ENCODE peak calls at places on chromosomes 3 and 15, in five cellular contexts. One of them, this sample, is unnamed. For H3K9me3, the result is how much of the 10 kb centered on the place peaks cover.

GRCh38 chr3:54969652-54970051 is 41.8 kb upstream of the LRTM1 start:
- DNase-seq in body of pancreas: no peak
- DNase-seq in right lobe of liver: no peak
- DNase-seq in adipocyte: no peak
- DNase-seq in NT2/D1: no peak
- DNase-seq in this sample: no peak

GRCh38 chr15:52078876-52079700 is 33.5 kb downstream of the BCL2L10 start:
- DNase-seq in body of pancreas: peak
- DNase-seq in right lobe of liver: peak
- DNase-seq in adipocyte: peak
- DNase-seq in NT2/D1: peak
- DNase-seq in this sample: peak

GRCh38 chr3:80998022-80998421 is 763.4 kb downstream of the GBE1 start:
- DNase-seq in body of pancreas: no peak
- DNase-seq in right lobe of liver: no peak
- DNase-seq in adipocyte: no peak
- DNase-seq in NT2/D1: no peak
- DNase-seq in this sample: no peak

GRCh38 chr15:74727727-74728126 is 2.4 kb upstream of the CYP1A1 start:
- DNase-seq in body of pancreas: no peak
- DNase-seq in right lobe of liver: no peak
- DNase-seq in adipocyte: no peak
- DNase-seq in NT2/D1: no peak
- DNase-seq in this sample: no peak

GRCh38 chr3:183224581-183224980 is 28.5 kb upstream of the B3GNT5 start:
- DNase-seq in body of pancreas: no peak
- DNase-seq in right lobe of liver: no peak
- DNase-seq in adipocyte: no peak
- DNase-seq in NT2/D1: no peak
- DNase-seq in this sample: no peak

GRCh38 chr3:196967412-196968232 is 1.0 kb downstream of the PIGZ start:
- DNase-seq in body of pancreas: no peak
- DNase-seq in right lobe of liver: no peak
- DNase-seq in adipocyte: no peak
- DNase-seq in NT2/D1: no peak
- DNase-seq in this sample: no peak

GRCh38 chr15:52183562-52184173 is 7.5 kb downstream of the GNB5 start:
- DNase-seq in body of pancreas: peak
- DNase-seq in right lobe of liver: no peak
- DNase-seq in adipocyte: peak
- DNase-seq in NT2/D1: no peak
- DNase-seq in this sample: no peak

GRCh38 chr15:28918141-28918983 is 32.6 kb downstream of the APBA2 start:
- DNase-seq in body of pancreas: no peak
- DNase-seq in right lobe of liver: no peak
- DNase-seq in adipocyte: no peak
- DNase-seq in NT2/D1: peak
- DNase-seq in this sample: no peak

GRCh38 chr3:153462550-153462949 is 300.5 kb downstream of the RAP2B start:
- DNase-seq in body of pancreas: no peak
- DNase-seq in right lobe of liver: no peak
- DNase-seq in adipocyte: no peak
- DNase-seq in NT2/D1: no peak
- DNase-seq in this sample: no peak

GRCh38 chr3:27533718-27534578 is 49.8 kb upstream of the SLC4A7 start:
- DNase-seq in body of pancreas: peak
- DNase-seq in right lobe of liver: no peak
- DNase-seq in adipocyte: peak
- DNase-seq in NT2/D1: peak
- DNase-seq in this sample: peak

DNA sequence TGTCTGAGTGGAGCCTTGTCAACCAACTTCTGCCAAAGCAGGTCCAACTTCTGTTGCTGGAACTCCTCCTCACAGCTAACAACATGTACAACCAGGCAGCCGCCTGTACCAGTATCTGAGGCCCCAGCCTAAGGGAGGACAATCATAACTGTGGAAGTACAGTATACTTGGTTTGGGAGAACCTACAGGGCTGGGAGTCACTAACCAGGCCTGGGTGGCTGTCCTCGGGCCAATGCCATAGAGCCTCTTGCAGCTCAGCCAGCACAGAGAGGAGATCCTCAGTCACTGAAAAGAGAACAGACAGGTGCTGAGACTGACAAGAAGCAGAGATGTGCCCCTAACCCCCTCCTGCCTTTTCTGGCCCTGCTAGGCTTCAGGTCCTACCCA is 1.2 kb downstream of the DALRD3 start:
- DNase-seq in body of pancreas: no peak
- DNase-seq in right lobe of liver: no peak
- DNase-seq in adipocyte: no peak
- DNase-seq in NT2/D1: no peak
- DNase-seq in this sample: no peak
- H3K4me3 ChIP-seq in body of pancreas: no peak
- H3K4me3 ChIP-seq in right lobe of liver: peak
- H3K4me3 ChIP-seq in adipocyte: peak
- H3K4me3 ChIP-seq in NT2/D1: peak
- H3K4me3 ChIP-seq in this sample: peak

DNA sequence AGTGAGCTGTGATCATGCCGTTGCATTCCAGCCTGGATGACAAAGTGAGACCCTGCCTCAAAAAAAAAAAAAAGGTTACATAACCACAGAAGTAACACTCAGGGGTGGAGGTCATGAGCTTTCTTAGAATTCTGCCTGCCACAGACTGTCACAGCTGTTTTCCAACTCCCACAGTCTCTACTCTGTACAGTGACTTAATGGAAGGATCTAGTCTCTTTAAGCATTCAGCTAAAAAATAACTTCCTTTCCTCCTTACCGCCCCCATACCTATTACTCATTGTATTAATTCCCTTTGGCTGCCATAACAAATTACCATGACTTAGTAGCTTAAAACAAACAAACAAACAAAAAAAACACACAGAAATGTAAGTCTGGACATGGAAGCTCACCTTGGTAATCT is 99.6 kb upstream of the UBE2E1 start:
- DNase-seq in body of pancreas: no peak
- DNase-seq in right lobe of liver: no peak
- DNase-seq in adipocyte: no peak
- DNase-seq in NT2/D1: no peak
- DNase-seq in this sample: no peak
- H3K9me3 ChIP-seq in body of pancreas: under half
- H3K9me3 ChIP-seq in right lobe of liver: under half
- H3K9me3 ChIP-seq in adipocyte: under half
- H3K9me3 ChIP-seq in NT2/D1: under half
- H3K9me3 ChIP-seq in this sample: under half

GRCh38 chr15:40893019-40893723 is 1.1 kb upstream of the VPS18 start:
- DNase-seq in body of pancreas: no peak
- DNase-seq in right lobe of liver: no peak
- DNase-seq in adipocyte: no peak
- DNase-seq in NT2/D1: no peak
- DNase-seq in this sample: no peak
- H3K4me3 ChIP-seq in body of pancreas: no peak
- H3K4me3 ChIP-seq in right lobe of liver: no peak
- H3K4me3 ChIP-seq in adipocyte: no peak
- H3K4me3 ChIP-seq in NT2/D1: no peak
- H3K4me3 ChIP-seq in this sample: no peak

GRCh38 chr3:193563999-193564398 is 9.3 kb upstream of the ATP13A4 start:
- DNase-seq in body of pancreas: peak
- DNase-seq in right lobe of liver: peak
- DNase-seq in adipocyte: no peak
- DNase-seq in NT2/D1: no peak
- DNase-seq in this sample: no peak
- H3K9me3 ChIP-seq in body of pancreas: under half
- H3K9me3 ChIP-seq in right lobe of liver: under half
- H3K9me3 ChIP-seq in adipocyte: under half
- H3K9me3 ChIP-seq in NT2/D1: under half
- H3K9me3 ChIP-seq in this sample: under half

DNA sequence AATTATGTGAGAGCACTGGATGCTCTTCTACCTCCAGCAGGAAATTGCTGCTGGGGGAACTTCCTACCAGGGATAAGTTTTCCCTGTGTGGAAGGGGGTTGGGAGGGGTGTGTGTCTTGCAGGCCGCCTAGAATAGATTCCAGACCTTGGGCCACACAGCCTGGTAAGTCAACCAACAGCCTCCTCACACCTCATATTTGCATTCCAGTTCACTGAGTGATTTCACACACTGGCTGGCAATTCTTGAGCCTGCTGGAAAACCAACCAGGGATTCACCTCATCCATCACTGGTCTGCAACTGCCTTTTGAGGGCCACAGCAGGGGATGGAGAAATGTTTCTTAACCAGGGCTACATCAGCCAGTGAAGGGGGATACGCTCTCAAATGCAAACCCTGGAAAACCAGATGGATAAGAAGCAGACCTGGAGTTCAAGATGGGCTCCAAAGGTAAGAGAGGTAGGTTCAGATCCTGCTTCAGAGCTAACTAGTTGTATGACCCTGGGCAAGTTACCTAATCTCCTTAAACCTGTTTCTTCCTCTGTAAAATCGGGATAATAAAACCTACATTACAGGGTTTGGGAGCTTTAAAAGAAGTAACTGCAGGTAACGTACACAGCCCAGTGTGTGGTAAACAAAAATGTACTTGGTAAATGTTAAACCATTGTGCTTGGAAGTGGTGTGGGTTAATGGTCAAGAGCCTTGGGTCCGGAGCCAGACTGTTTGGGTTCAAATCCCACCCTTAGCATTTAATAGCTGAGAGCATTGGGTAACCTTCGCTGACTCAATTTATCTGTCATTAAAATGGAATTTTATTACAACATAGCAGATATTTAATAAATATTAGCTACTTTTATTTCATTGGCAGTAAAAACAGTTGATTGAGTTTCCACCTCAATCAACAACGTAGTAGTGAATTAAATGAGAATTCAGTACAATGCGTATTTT is 1.8 kb downstream of the FSTL1 start:
- DNase-seq in body of pancreas: no peak
- DNase-seq in right lobe of liver: no peak
- DNase-seq in adipocyte: peak
- DNase-seq in NT2/D1: no peak
- DNase-seq in this sample: peak
- H3K4me3 ChIP-seq in body of pancreas: no peak
- H3K4me3 ChIP-seq in right lobe of liver: peak
- H3K4me3 ChIP-seq in adipocyte: peak
- H3K4me3 ChIP-seq in NT2/D1: peak
- H3K4me3 ChIP-seq in this sample: peak

GRCh38 chr15:27509014-27509413 is 538.0 kb downstream of the GABRG3 start:
- DNase-seq in body of pancreas: no peak
- DNase-seq in right lobe of liver: no peak
- DNase-seq in adipocyte: no peak
- DNase-seq in NT2/D1: no peak
- DNase-seq in this sample: no peak
- H3K9me3 ChIP-seq in body of pancreas: under half
- H3K9me3 ChIP-seq in right lobe of liver: under half
- H3K9me3 ChIP-seq in adipocyte: under half
- H3K9me3 ChIP-seq in NT2/D1: under half
- H3K9me3 ChIP-seq in this sample: under half

GRCh38 chr3:49864505-49864904 is 5.2 kb downstream of the CAMKV start:
- DNase-seq in body of pancreas: no peak
- DNase-seq in right lobe of liver: no peak
- DNase-seq in adipocyte: no peak
- DNase-seq in NT2/D1: no peak
- DNase-seq in this sample: no peak
- H3K4me3 ChIP-seq in body of pancreas: no peak
- H3K4me3 ChIP-seq in right lobe of liver: no peak
- H3K4me3 ChIP-seq in adipocyte: no peak
- H3K4me3 ChIP-seq in NT2/D1: no peak
- H3K4me3 ChIP-seq in this sample: no peak